ENCODE peak calls at places on chromosomes 6 and 20, in seven cellular contexts. One of them, this sample, is unnamed.

GRCh38 chr6:138655828-138656227 is 117.7 kb upstream of the CCDC28A start:
- DNase-seq in fibroblast of lung: no peak
- DNase-seq in endothelial cell: no peak
- DNase-seq in fibroblast of the aortic adventitia: no peak
- DNase-seq in endothelial cell of umbilical vein: no peak
- DNase-seq in hepatocyte: no peak
- DNase-seq in Calu3: no peak
- DNase-seq in this sample: no peak

GRCh38 chr6:38813026-38813425 is 97.9 kb downstream of the DNAH8 start:
- DNase-seq in fibroblast of lung: peak
- DNase-seq in endothelial cell: no peak
- DNase-seq in fibroblast of the aortic adventitia: no peak
- DNase-seq in endothelial cell of umbilical vein: no peak
- DNase-seq in hepatocyte: no peak
- DNase-seq in Calu3: no peak
- DNase-seq in this sample: no peak

GRCh38 chr6:28789553-28790083 is 134.2 kb downstream of the TRIM27 start:
- DNase-seq in fibroblast of lung: peak
- DNase-seq in endothelial cell: no peak
- DNase-seq in fibroblast of the aortic adventitia: peak
- DNase-seq in endothelial cell of umbilical vein: peak
- DNase-seq in hepatocyte: peak
- DNase-seq in Calu3: peak
- DNase-seq in this sample: no peak

GRCh38 chr20:48010623-48011022 is 225.3 kb upstream of the SULF2 start:
- DNase-seq in fibroblast of lung: no peak
- DNase-seq in endothelial cell: no peak
- DNase-seq in fibroblast of the aortic adventitia: no peak
- DNase-seq in endothelial cell of umbilical vein: no peak
- DNase-seq in hepatocyte: no peak
- DNase-seq in Calu3: no peak
- DNase-seq in this sample: no peak

GRCh38 chr20:19817017-19817416 is 59.0 kb downstream of the RIN2 start:
- DNase-seq in fibroblast of lung: peak
- DNase-seq in endothelial cell: no peak
- DNase-seq in fibroblast of the aortic adventitia: peak
- DNase-seq in endothelial cell of umbilical vein: peak
- DNase-seq in hepatocyte: no peak
- DNase-seq in Calu3: no peak
- DNase-seq in this sample: no peak

GRCh38 chr6:71190809-71191208 is 97.8 kb upstream of the OGFRL1 start:
- DNase-seq in fibroblast of lung: peak
- DNase-seq in endothelial cell: no peak
- DNase-seq in fibroblast of the aortic adventitia: peak
- DNase-seq in endothelial cell of umbilical vein: peak
- DNase-seq in hepatocyte: peak
- DNase-seq in Calu3: no peak
- DNase-seq in this sample: no peak

GRCh38 chr6:90003069-90003800 is 109.0 kb downstream of the GJA10 start:
- DNase-seq in fibroblast of lung: no peak
- DNase-seq in endothelial cell: no peak
- DNase-seq in fibroblast of the aortic adventitia: no peak
- DNase-seq in endothelial cell of umbilical vein: no peak
- DNase-seq in hepatocyte: no peak
- DNase-seq in Calu3: peak
- DNase-seq in this sample: no peak

GRCh38 chr6:43060034-43060754 is 763 bp downstream of the KLC4 start:
- DNase-seq in fibroblast of lung: peak
- DNase-seq in endothelial cell: no peak
- DNase-seq in fibroblast of the aortic adventitia: peak
- DNase-seq in endothelial cell of umbilical vein: no peak
- DNase-seq in hepatocyte: peak
- DNase-seq in Calu3: peak
- DNase-seq in this sample: peak

GRCh38 chr6:47592466-47592865 is 105.9 kb upstream of the ADGRF4 start:
- DNase-seq in fibroblast of lung: no peak
- DNase-seq in endothelial cell: no peak
- DNase-seq in fibroblast of the aortic adventitia: no peak
- DNase-seq in endothelial cell of umbilical vein: no peak
- DNase-seq in hepatocyte: no peak
- DNase-seq in Calu3: no peak
- DNase-seq in this sample: no peak

GRCh38 chr6:7673063-7673536 is 52.8 kb upstream of the BMP6 start:
- DNase-seq in fibroblast of lung: peak
- DNase-seq in endothelial cell: peak
- DNase-seq in fibroblast of the aortic adventitia: peak
- DNase-seq in endothelial cell of umbilical vein: peak
- DNase-seq in hepatocyte: peak
- DNase-seq in Calu3: peak
- DNase-seq in this sample: peak

GRCh38 chr6:62150048-62150663 is 135.9 kb downstream of the KHDRBS2 start:
- DNase-seq in fibroblast of lung: peak
- DNase-seq in endothelial cell: peak
- DNase-seq in fibroblast of the aortic adventitia: peak
- DNase-seq in endothelial cell of umbilical vein: no peak
- DNase-seq in hepatocyte: peak
- DNase-seq in Calu3: peak
- DNase-seq in this sample: no peak

GRCh38 chr6:133989525-133989924 is 36.5 kb downstream of the TBPL1 start:
- DNase-seq in fibroblast of lung: no peak
- DNase-seq in endothelial cell: no peak
- DNase-seq in fibroblast of the aortic adventitia: no peak
- DNase-seq in endothelial cell of umbilical vein: peak
- DNase-seq in hepatocyte: no peak
- DNase-seq in Calu3: no peak
- DNase-seq in this sample: no peak

GRCh38 chr6:33962186-33962585 is 158.4 kb upstream of the MLN start:
- DNase-seq in fibroblast of lung: peak
- DNase-seq in endothelial cell: no peak
- DNase-seq in fibroblast of the aortic adventitia: peak
- DNase-seq in endothelial cell of umbilical vein: no peak
- DNase-seq in hepatocyte: no peak
- DNase-seq in Calu3: no peak
- DNase-seq in this sample: no peak

GRCh38 chr20:48006036-48006833 is 221.0 kb upstream of the SULF2 start:
- DNase-seq in fibroblast of lung: no peak
- DNase-seq in endothelial cell: no peak
- DNase-seq in fibroblast of the aortic adventitia: no peak
- DNase-seq in endothelial cell of umbilical vein: no peak
- DNase-seq in hepatocyte: no peak
- DNase-seq in Calu3: no peak
- DNase-seq in this sample: no peak

GRCh38 chr20:45368221-45368980 is 5.4 kb downstream of the SYS1 start:
- DNase-seq in fibroblast of lung: no peak
- DNase-seq in endothelial cell: no peak
- DNase-seq in fibroblast of the aortic adventitia: no peak
- DNase-seq in endothelial cell of umbilical vein: no peak
- DNase-seq in hepatocyte: no peak
- DNase-seq in Calu3: no peak
- DNase-seq in this sample: peak

GRCh38 chr6:46974786-46975185 is 53.0 kb upstream of the ADGRF5 start:
- DNase-seq in fibroblast of lung: no peak
- DNase-seq in endothelial cell: no peak
- DNase-seq in fibroblast of the aortic adventitia: no peak
- DNase-seq in endothelial cell of umbilical vein: no peak
- DNase-seq in hepatocyte: no peak
- DNase-seq in Calu3: no peak
- DNase-seq in this sample: no peak

GRCh38 chr6:17907467-17908229 is 79.8 kb downstream of the KIF13A start:
- DNase-seq in fibroblast of lung: peak
- DNase-seq in endothelial cell: no peak
- DNase-seq in fibroblast of the aortic adventitia: peak
- DNase-seq in endothelial cell of umbilical vein: no peak
- DNase-seq in hepatocyte: peak
- DNase-seq in Calu3: peak
- DNase-seq in this sample: peak

GRCh38 chr6:55954436-55954835 is 79.0 kb upstream of the BMP5 start:
- DNase-seq in fibroblast of lung: no peak
- DNase-seq in endothelial cell: no peak
- DNase-seq in fibroblast of the aortic adventitia: no peak
- DNase-seq in endothelial cell of umbilical vein: no peak
- DNase-seq in hepatocyte: no peak
- DNase-seq in Calu3: no peak
- DNase-seq in this sample: no peak

GRCh38 chr6:55957961-55958422 is 82.6 kb upstream of the BMP5 start:
- DNase-seq in fibroblast of lung: peak
- DNase-seq in endothelial cell: no peak
- DNase-seq in fibroblast of the aortic adventitia: peak
- DNase-seq in endothelial cell of umbilical vein: no peak
- DNase-seq in hepatocyte: no peak
- DNase-seq in Calu3: no peak
- DNase-seq in this sample: peak

GRCh38 chr6:55955684-55956083 is 80.3 kb upstream of the BMP5 start:
- DNase-seq in fibroblast of lung: no peak
- DNase-seq in endothelial cell: no peak
- DNase-seq in fibroblast of the aortic adventitia: no peak
- DNase-seq in endothelial cell of umbilical vein: no peak
- DNase-seq in hepatocyte: no peak
- DNase-seq in Calu3: no peak
- DNase-seq in this sample: no peak

GRCh38 chr6:55950071-55950814 is 74.9 kb upstream of the BMP5 start:
- DNase-seq in fibroblast of lung: no peak
- DNase-seq in endothelial cell: no peak
- DNase-seq in fibroblast of the aortic adventitia: no peak
- DNase-seq in endothelial cell of umbilical vein: no peak
- DNase-seq in hepatocyte: no peak
- DNase-seq in Calu3: no peak
- DNase-seq in this sample: no peak

GRCh38 chr6:55953384-55953783 is 78.0 kb upstream of the BMP5 start:
- DNase-seq in fibroblast of lung: peak
- DNase-seq in endothelial cell: no peak
- DNase-seq in fibroblast of the aortic adventitia: peak
- DNase-seq in endothelial cell of umbilical vein: peak
- DNase-seq in hepatocyte: peak
- DNase-seq in Calu3: no peak
- DNase-seq in this sample: no peak
- TF ChIP-seq CTCF in fibroblast of lung: peak
- TF ChIP-seq CTCF in endothelial cell: no peak
- TF ChIP-seq CTCF in fibroblast of the aortic adventitia: peak
- TF ChIP-seq CTCF in endothelial cell of umbilical vein: no peak
- TF ChIP-seq CTCF in hepatocyte: peak
- TF ChIP-seq CTCF in Calu3: no peak
- TF ChIP-seq CTCF in this sample: peak

GRCh38 chr6:79949235-79949634 is 1.9 kb upstream of the ELOVL4 start:
- DNase-seq in fibroblast of lung: peak
- DNase-seq in endothelial cell: peak
- DNase-seq in fibroblast of the aortic adventitia: peak
- DNase-seq in endothelial cell of umbilical vein: peak
- DNase-seq in hepatocyte: peak
- DNase-seq in Calu3: peak
- DNase-seq in this sample: no peak
- TF ChIP-seq CTCF in fibroblast of lung: peak
- TF ChIP-seq CTCF in endothelial cell: peak
- TF ChIP-seq CTCF in fibroblast of the aortic adventitia: peak
- TF ChIP-seq CTCF in endothelial cell of umbilical vein: peak
- TF ChIP-seq CTCF in hepatocyte: peak
- TF ChIP-seq CTCF in Calu3: peak
- TF ChIP-seq CTCF in this sample: peak

GRCh38 chr6:113488061-113488460 is 369.1 kb upstream of the MARCKS start:
- DNase-seq in fibroblast of lung: no peak
- DNase-seq in endothelial cell: no peak
- DNase-seq in fibroblast of the aortic adventitia: peak
- DNase-seq in endothelial cell of umbilical vein: no peak
- DNase-seq in hepatocyte: no peak
- DNase-seq in Calu3: no peak
- DNase-seq in this sample: no peak
- TF ChIP-seq CTCF in fibroblast of lung: no peak
- TF ChIP-seq CTCF in endothelial cell: no peak
- TF ChIP-seq CTCF in fibroblast of the aortic adventitia: no peak
- TF ChIP-seq CTCF in endothelial cell of umbilical vein: no peak
- TF ChIP-seq CTCF in hepatocyte: no peak
- TF ChIP-seq CTCF in Calu3: no peak
- TF ChIP-seq CTCF in this sample: no peak

GRCh38 chr6:117602151-117602898 is at the start of gene GOPC:
- DNase-seq in fibroblast of lung: peak
- DNase-seq in endothelial cell: peak
- DNase-seq in fibroblast of the aortic adventitia: peak
- DNase-seq in endothelial cell of umbilical vein: peak
- DNase-seq in hepatocyte: peak
- DNase-seq in Calu3: peak
- DNase-seq in this sample: peak
- TF ChIP-seq CTCF in fibroblast of lung: peak
- TF ChIP-seq CTCF in endothelial cell: no peak
- TF ChIP-seq CTCF in fibroblast of the aortic adventitia: no peak
- TF ChIP-seq CTCF in endothelial cell of umbilical vein: no peak
- TF ChIP-seq CTCF in hepatocyte: peak
- TF ChIP-seq CTCF in Calu3: peak
- TF ChIP-seq CTCF in this sample: peak

GRCh38 chr20:57667385-57667784 is 42.4 kb downstream of the PMEPA1 start:
- DNase-seq in fibroblast of lung: no peak
- DNase-seq in endothelial cell: no peak
- DNase-seq in fibroblast of the aortic adventitia: no peak
- DNase-seq in endothelial cell of umbilical vein: no peak
- DNase-seq in hepatocyte: no peak
- DNase-seq in Calu3: no peak
- DNase-seq in this sample: peak
- TF ChIP-seq CTCF in fibroblast of lung: no peak
- TF ChIP-seq CTCF in endothelial cell: no peak
- TF ChIP-seq CTCF in fibroblast of the aortic adventitia: no peak
- TF ChIP-seq CTCF in endothelial cell of umbilical vein: no peak
- TF ChIP-seq CTCF in hepatocyte: no peak
- TF ChIP-seq CTCF in Calu3: no peak
- TF ChIP-seq CTCF in this sample: no peak

GRCh38 chr20:23365390-23366165 is 3.6 kb downstream of the GZF1 start:
- DNase-seq in fibroblast of lung: no peak
- DNase-seq in endothelial cell: no peak
- DNase-seq in fibroblast of the aortic adventitia: no peak
- DNase-seq in endothelial cell of umbilical vein: no peak
- DNase-seq in hepatocyte: no peak
- DNase-seq in Calu3: no peak
- DNase-seq in this sample: no peak
- TF ChIP-seq CTCF in fibroblast of lung: no peak
- TF ChIP-seq CTCF in endothelial cell: no peak
- TF ChIP-seq CTCF in fibroblast of the aortic adventitia: no peak
- TF ChIP-seq CTCF in endothelial cell of umbilical vein: no peak
- TF ChIP-seq CTCF in hepatocyte: no peak
- TF ChIP-seq CTCF in Calu3: no peak
- TF ChIP-seq CTCF in this sample: no peak

GRCh38 chr20:25338112-25339023 is 52.3 kb downstream of the ABHD12 start:
- DNase-seq in fibroblast of lung: no peak
- DNase-seq in endothelial cell: no peak
- DNase-seq in fibroblast of the aortic adventitia: no peak
- DNase-seq in endothelial cell of umbilical vein: no peak
- DNase-seq in hepatocyte: no peak
- DNase-seq in Calu3: no peak
- DNase-seq in this sample: peak

GRCh38 chr20:25339608-25340007 is 51.0 kb downstream of the ABHD12 start:
- DNase-seq in fibroblast of lung: no peak
- DNase-seq in endothelial cell: no peak
- DNase-seq in fibroblast of the aortic adventitia: no peak
- DNase-seq in endothelial cell of umbilical vein: no peak
- DNase-seq in hepatocyte: peak
- DNase-seq in Calu3: peak
- DNase-seq in this sample: no peak

GRCh38 chr20:25341716-25342680 is 48.6 kb downstream of the ABHD12 start:
- DNase-seq in fibroblast of lung: no peak
- DNase-seq in endothelial cell: no peak
- DNase-seq in fibroblast of the aortic adventitia: no peak
- DNase-seq in endothelial cell of umbilical vein: no peak
- DNase-seq in hepatocyte: no peak
- DNase-seq in Calu3: no peak
- DNase-seq in this sample: no peak

GRCh38 chr20:25340380-25340779 is 50.3 kb downstream of the ABHD12 start:
- DNase-seq in fibroblast of lung: no peak
- DNase-seq in endothelial cell: no peak
- DNase-seq in fibroblast of the aortic adventitia: no peak
- DNase-seq in endothelial cell of umbilical vein: no peak
- DNase-seq in hepatocyte: no peak
- DNase-seq in Calu3: no peak
- DNase-seq in this sample: no peak

GRCh38 chr20:25336561-25337422 is 53.8 kb downstream of the ABHD12 start:
- DNase-seq in fibroblast of lung: peak
- DNase-seq in endothelial cell: peak
- DNase-seq in fibroblast of the aortic adventitia: peak
- DNase-seq in endothelial cell of umbilical vein: no peak
- DNase-seq in hepatocyte: peak
- DNase-seq in Calu3: no peak
- DNase-seq in this sample: peak
- TF ChIP-seq CTCF in fibroblast of lung: peak
- TF ChIP-seq CTCF in endothelial cell: no peak
- TF ChIP-seq CTCF in fibroblast of the aortic adventitia: peak
- TF ChIP-seq CTCF in endothelial cell of umbilical vein: no peak
- TF ChIP-seq CTCF in hepatocyte: peak
- TF ChIP-seq CTCF in Calu3: no peak
- TF ChIP-seq CTCF in this sample: peak